ENCODE peak calls at places on chromosomes 12 and 14, in eight cellular contexts. One of them, this sample, is unnamed.
A peak's percentile ranks its signal among the peaks of the same experiment; 100 is the strongest.

GRCh38 chr14:36509056-36509917 is 10.7 kb downstream of the NKX2-1 start:
- DNase-seq in CD8-positive, alpha-beta memory T cell: no peak
- DNase-seq in fibroblast of the conjunctiva: no peak
- DNase-seq in stimulated activated naive CD8-positive, alpha-beta T cell treated with anti-CD3 and anti-CD28 coated beads, Interleukin-15, Interleukin-2, amounts not matched to agents 100 U/mL and 50 U/mL, for 24 hours: no peak
- DNase-seq in EL: no peak
- DNase-seq in COR-L47: no peak
- DNase-seq in NCI-H1417: no peak
- DNase-seq in uterus: no peak
- DNase-seq in this sample: no peak

GRCh38 chr12:120234643-120235368 is 30.7 kb downstream of the PXN start:
- DNase-seq in fibroblast of the conjunctiva: peak; percentile 92
- DNase-seq in NCI-H1417: peak; percentile 12
- DNase-seq in uterus: peak; percentile 88
- DNase-seq in stimulated activated naive CD8-positive, alpha-beta T cell treated with anti-CD3 and anti-CD28 coated beads, Interleukin-15, Interleukin-2, amounts not matched to agents 100 U/mL and 50 U/mL, for 24 hours: no peak
- DNase-seq in COR-L47: peak; percentile 35
- DNase-seq in EL: peak; percentile 99
- DNase-seq in CD8-positive, alpha-beta memory T cell: no peak
- DNase-seq in this sample: peak; percentile 96

GRCh38 chr14:22978487-22978837 is 3.9 kb downstream of the AJUBA start:
- DNase-seq in fibroblast of the conjunctiva: no peak
- DNase-seq in CD8-positive, alpha-beta memory T cell: no peak
- DNase-seq in NCI-H1417: no peak
- DNase-seq in uterus: no peak
- DNase-seq in COR-L47: no peak
- DNase-seq in stimulated activated naive CD8-positive, alpha-beta T cell treated with anti-CD3 and anti-CD28 coated beads, Interleukin-15, Interleukin-2, amounts not matched to agents 100 U/mL and 50 U/mL, for 24 hours: no peak
- DNase-seq in EL: peak; percentile 31
- DNase-seq in this sample: no peak

GRCh38 chr12:47825239-47825639 is 5.5 kb upstream of the HDAC7 start:
- DNase-seq in EL: no peak
- DNase-seq in CD8-positive, alpha-beta memory T cell: no peak
- DNase-seq in NCI-H1417: no peak
- DNase-seq in uterus: peak; percentile 85
- DNase-seq in fibroblast of the conjunctiva: no peak
- DNase-seq in stimulated activated naive CD8-positive, alpha-beta T cell treated with anti-CD3 and anti-CD28 coated beads, Interleukin-15, Interleukin-2, amounts not matched to agents 100 U/mL and 50 U/mL, for 24 hours: no peak
- DNase-seq in COR-L47: no peak
- DNase-seq in this sample: no peak

GRCh38 chr14:101122114-101122854 is 218.8 kb upstream of the RTL1 start:
- DNase-seq in CD8-positive, alpha-beta memory T cell: no peak
- DNase-seq in fibroblast of the conjunctiva: no peak
- DNase-seq in uterus: peak; percentile 11
- DNase-seq in stimulated activated naive CD8-positive, alpha-beta T cell treated with anti-CD3 and anti-CD28 coated beads, Interleukin-15, Interleukin-2, amounts not matched to agents 100 U/mL and 50 U/mL, for 24 hours: no peak
- DNase-seq in COR-L47: no peak
- DNase-seq in EL: no peak
- DNase-seq in NCI-H1417: no peak
- DNase-seq in this sample: no peak

GRCh38 chr12:65302891-65303290 is 24.4 kb downstream of the MSRB3 start:
- DNase-seq in uterus: no peak
- DNase-seq in fibroblast of the conjunctiva: no peak
- DNase-seq in NCI-H1417: no peak
- DNase-seq in stimulated activated naive CD8-positive, alpha-beta T cell treated with anti-CD3 and anti-CD28 coated beads, Interleukin-15, Interleukin-2, amounts not matched to agents 100 U/mL and 50 U/mL, for 24 hours: no peak
- DNase-seq in CD8-positive, alpha-beta memory T cell: no peak
- DNase-seq in COR-L47: no peak
- DNase-seq in EL: no peak
- DNase-seq in this sample: no peak

GRCh38 chr12:72467985-72468384 is 195.8 kb downstream of the TRHDE start:
- DNase-seq in stimulated activated naive CD8-positive, alpha-beta T cell treated with anti-CD3 and anti-CD28 coated beads, Interleukin-15, Interleukin-2, amounts not matched to agents 100 U/mL and 50 U/mL, for 24 hours: no peak
- DNase-seq in COR-L47: no peak
- DNase-seq in NCI-H1417: no peak
- DNase-seq in fibroblast of the conjunctiva: no peak
- DNase-seq in EL: no peak
- DNase-seq in CD8-positive, alpha-beta memory T cell: no peak
- DNase-seq in uterus: no peak
- DNase-seq in this sample: no peak

GRCh38 chr12:573226-573625 is 90.0 kb downstream of the NINJ2 start:
- DNase-seq in stimulated activated naive CD8-positive, alpha-beta T cell treated with anti-CD3 and anti-CD28 coated beads, Interleukin-15, Interleukin-2, amounts not matched to agents 100 U/mL and 50 U/mL, for 24 hours: no peak
- DNase-seq in fibroblast of the conjunctiva: no peak
- DNase-seq in COR-L47: no peak
- DNase-seq in uterus: no peak
- DNase-seq in NCI-H1417: no peak
- DNase-seq in CD8-positive, alpha-beta memory T cell: no peak
- DNase-seq in EL: no peak
- DNase-seq in this sample: no peak

GRCh38 chr12:119410396-119410795 is 75.9 kb downstream of the CCDC60 start:
- DNase-seq in fibroblast of the conjunctiva: no peak
- DNase-seq in uterus: no peak
- DNase-seq in EL: no peak
- DNase-seq in COR-L47: no peak
- DNase-seq in CD8-positive, alpha-beta memory T cell: no peak
- DNase-seq in NCI-H1417: no peak
- DNase-seq in stimulated activated naive CD8-positive, alpha-beta T cell treated with anti-CD3 and anti-CD28 coated beads, Interleukin-15, Interleukin-2, amounts not matched to agents 100 U/mL and 50 U/mL, for 24 hours: no peak
- DNase-seq in this sample: no peak

GRCh38 chr14:92794547-92794941 is 439 bp downstream of the GOLGA5 start:
- DNase-seq in CD8-positive, alpha-beta memory T cell: no peak
- DNase-seq in uterus: no peak
- DNase-seq in COR-L47: no peak
- DNase-seq in EL: peak; percentile 18
- DNase-seq in stimulated activated naive CD8-positive, alpha-beta T cell treated with anti-CD3 and anti-CD28 coated beads, Interleukin-15, Interleukin-2, amounts not matched to agents 100 U/mL and 50 U/mL, for 24 hours: no peak
- DNase-seq in NCI-H1417: peak; percentile 62
- DNase-seq in fibroblast of the conjunctiva: no peak
- DNase-seq in this sample: no peak

GRCh38 chr12:110921262-110921661 is 883 bp upstream of the MYL2 start:
- DNase-seq in NCI-H1417: no peak
- DNase-seq in fibroblast of the conjunctiva: no peak
- DNase-seq in CD8-positive, alpha-beta memory T cell: no peak
- DNase-seq in uterus: no peak
- DNase-seq in COR-L47: no peak
- DNase-seq in EL: peak; percentile 56
- DNase-seq in stimulated activated naive CD8-positive, alpha-beta T cell treated with anti-CD3 and anti-CD28 coated beads, Interleukin-15, Interleukin-2, amounts not matched to agents 100 U/mL and 50 U/mL, for 24 hours: no peak
- DNase-seq in this sample: peak; percentile 82

GRCh38 chr14:37864861-37865718 is 269.7 kb downstream of the TTC6 start:
- DNase-seq in uterus: no peak
- DNase-seq in EL: peak; percentile 62
- DNase-seq in stimulated activated naive CD8-positive, alpha-beta T cell treated with anti-CD3 and anti-CD28 coated beads, Interleukin-15, Interleukin-2, amounts not matched to agents 100 U/mL and 50 U/mL, for 24 hours: no peak
- DNase-seq in CD8-positive, alpha-beta memory T cell: no peak
- DNase-seq in NCI-H1417: peak; percentile 11
- DNase-seq in COR-L47: no peak
- DNase-seq in fibroblast of the conjunctiva: peak; percentile 18
- DNase-seq in this sample: peak; percentile 68

GRCh38 chr12:108324678-108325358 is 14.3 kb downstream of the CMKLR1 start:
- DNase-seq in NCI-H1417: no peak
- DNase-seq in EL: no peak
- DNase-seq in CD8-positive, alpha-beta memory T cell: no peak
- DNase-seq in uterus: no peak
- DNase-seq in fibroblast of the conjunctiva: no peak
- DNase-seq in stimulated activated naive CD8-positive, alpha-beta T cell treated with anti-CD3 and anti-CD28 coated beads, Interleukin-15, Interleukin-2, amounts not matched to agents 100 U/mL and 50 U/mL, for 24 hours: no peak
- DNase-seq in COR-L47: no peak
- DNase-seq in this sample: no peak

GRCh38 chr12:41636658-41637057 is 448.5 kb downstream of the PDZRN4 start:
- DNase-seq in NCI-H1417: no peak
- DNase-seq in EL: no peak
- DNase-seq in fibroblast of the conjunctiva: no peak
- DNase-seq in COR-L47: no peak
- DNase-seq in uterus: no peak
- DNase-seq in CD8-positive, alpha-beta memory T cell: no peak
- DNase-seq in stimulated activated naive CD8-positive, alpha-beta T cell treated with anti-CD3 and anti-CD28 coated beads, Interleukin-15, Interleukin-2, amounts not matched to agents 100 U/mL and 50 U/mL, for 24 hours: no peak
- DNase-seq in this sample: no peak

GRCh38 chr12:15682826-15683225 is 106.4 kb downstream of the EPS8 start:
- DNase-seq in uterus: no peak
- DNase-seq in CD8-positive, alpha-beta memory T cell: no peak
- DNase-seq in NCI-H1417: no peak
- DNase-seq in COR-L47: no peak
- DNase-seq in fibroblast of the conjunctiva: no peak
- DNase-seq in EL: peak; percentile 75
- DNase-seq in stimulated activated naive CD8-positive, alpha-beta T cell treated with anti-CD3 and anti-CD28 coated beads, Interleukin-15, Interleukin-2, amounts not matched to agents 100 U/mL and 50 U/mL, for 24 hours: no peak
- DNase-seq in this sample: no peak

GRCh38 chr14:80419769-80420168 is 208.5 kb upstream of the DIO2 start:
- DNase-seq in EL: no peak
- DNase-seq in fibroblast of the conjunctiva: no peak
- DNase-seq in CD8-positive, alpha-beta memory T cell: no peak
- DNase-seq in stimulated activated naive CD8-positive, alpha-beta T cell treated with anti-CD3 and anti-CD28 coated beads, Interleukin-15, Interleukin-2, amounts not matched to agents 100 U/mL and 50 U/mL, for 24 hours: no peak
- DNase-seq in uterus: no peak
- DNase-seq in NCI-H1417: no peak
- DNase-seq in COR-L47: no peak
- DNase-seq in this sample: peak; percentile 4

GRCh38 chr12:28343687-28344086 is 153.4 kb downstream of the CCDC91 start:
- DNase-seq in fibroblast of the conjunctiva: no peak
- DNase-seq in COR-L47: no peak
- DNase-seq in CD8-positive, alpha-beta memory T cell: no peak
- DNase-seq in NCI-H1417: no peak
- DNase-seq in stimulated activated naive CD8-positive, alpha-beta T cell treated with anti-CD3 and anti-CD28 coated beads, Interleukin-15, Interleukin-2, amounts not matched to agents 100 U/mL and 50 U/mL, for 24 hours: no peak
- DNase-seq in uterus: no peak
- DNase-seq in EL: no peak
- DNase-seq in this sample: no peak

GRCh38 chr12:117134721-117135120 is 35.5 kb upstream of the TESC start:
- DNase-seq in NCI-H1417: no peak
- DNase-seq in uterus: no peak
- DNase-seq in stimulated activated naive CD8-positive, alpha-beta T cell treated with anti-CD3 and anti-CD28 coated beads, Interleukin-15, Interleukin-2, amounts not matched to agents 100 U/mL and 50 U/mL, for 24 hours: no peak
- DNase-seq in EL: no peak
- DNase-seq in fibroblast of the conjunctiva: no peak
- DNase-seq in CD8-positive, alpha-beta memory T cell: no peak
- DNase-seq in COR-L47: no peak
- DNase-seq in this sample: no peak

GRCh38 chr12:107593713-107594381 is 91.8 kb upstream of the PWP1 start:
- DNase-seq in EL: peak; percentile 22
- DNase-seq in COR-L47: no peak
- DNase-seq in NCI-H1417: no peak
- DNase-seq in uterus: no peak
- DNase-seq in stimulated activated naive CD8-positive, alpha-beta T cell treated with anti-CD3 and anti-CD28 coated beads, Interleukin-15, Interleukin-2, amounts not matched to agents 100 U/mL and 50 U/mL, for 24 hours: no peak
- DNase-seq in CD8-positive, alpha-beta memory T cell: no peak
- DNase-seq in fibroblast of the conjunctiva: no peak
- DNase-seq in this sample: no peak

GRCh38 chr14:83470466-83470865 is 1936.8 kb upstream of the SEL1L start:
- DNase-seq in stimulated activated naive CD8-positive, alpha-beta T cell treated with anti-CD3 and anti-CD28 coated beads, Interleukin-15, Interleukin-2, amounts not matched to agents 100 U/mL and 50 U/mL, for 24 hours: no peak
- DNase-seq in NCI-H1417: no peak
- DNase-seq in COR-L47: no peak
- DNase-seq in CD8-positive, alpha-beta memory T cell: no peak
- DNase-seq in uterus: no peak
- DNase-seq in fibroblast of the conjunctiva: no peak
- DNase-seq in EL: peak; percentile 23
- DNase-seq in this sample: no peak

GRCh38 chr14:106652494-106652893 is 1126.1 kb downstream of the TMEM121 start:
- DNase-seq in fibroblast of the conjunctiva: no peak
- DNase-seq in CD8-positive, alpha-beta memory T cell: no peak
- DNase-seq in uterus: no peak
- DNase-seq in NCI-H1417: no peak
- DNase-seq in EL: no peak
- DNase-seq in COR-L47: no peak
- DNase-seq in stimulated activated naive CD8-positive, alpha-beta T cell treated with anti-CD3 and anti-CD28 coated beads, Interleukin-15, Interleukin-2, amounts not matched to agents 100 U/mL and 50 U/mL, for 24 hours: no peak
- DNase-seq in this sample: no peak

GRCh38 chr12:108033091-108033490 is 96.0 kb upstream of the WSCD2 start:
- DNase-seq in EL: no peak
- DNase-seq in NCI-H1417: no peak
- DNase-seq in COR-L47: no peak
- DNase-seq in fibroblast of the conjunctiva: no peak
- DNase-seq in uterus: no peak
- DNase-seq in stimulated activated naive CD8-positive, alpha-beta T cell treated with anti-CD3 and anti-CD28 coated beads, Interleukin-15, Interleukin-2, amounts not matched to agents 100 U/mL and 50 U/mL, for 24 hours: no peak
- DNase-seq in CD8-positive, alpha-beta memory T cell: no peak
- DNase-seq in this sample: no peak

GRCh38 chr12:75704664-75705063 is 193.3 kb upstream of the KRR1 start:
- DNase-seq in COR-L47: no peak
- DNase-seq in stimulated activated naive CD8-positive, alpha-beta T cell treated with anti-CD3 and anti-CD28 coated beads, Interleukin-15, Interleukin-2, amounts not matched to agents 100 U/mL and 50 U/mL, for 24 hours: no peak
- DNase-seq in uterus: no peak
- DNase-seq in EL: no peak
- DNase-seq in NCI-H1417: no peak
- DNase-seq in fibroblast of the conjunctiva: no peak
- DNase-seq in CD8-positive, alpha-beta memory T cell: no peak
- DNase-seq in this sample: peak; percentile 65